ENCODE peak calls at places on chromosomes 1 and 21, in four cellular contexts. N, P, K and B are unnamed samples. For H3K4me1, the result is how much of the 10 kb centered on the place peaks cover.

GRCh38 chr21:38148046-38148445 is 108.7 kb upstream of the KCNJ15 start:
- DNase-seq in N (no peak), P (no peak), K (no peak), B (no peak)

GRCh38 chr1:3968851-3969250 is 68.8 kb upstream of the C1orf174 start:
- DNase-seq in N (no peak), P (no peak), K (no peak), B (no peak)

GRCh38 chr1:191752342-191752741 is 405.9 kb upstream of the RGS18 start:
- DNase-seq in N (no peak), P (no peak), K (no peak), B (peak)

GRCh38 chr1:15578921-15579682 is 5.7 kb downstream of the AGMAT start:
- DNase-seq in N (no peak), P (no peak), K (no peak), B (no peak)

GRCh38 chr1:204103121-204103741 is 30.3 kb downstream of the SOX13 start:
- DNase-seq in N (no peak), P (no peak), K (no peak), B (no peak)

GRCh38 chr1:225847610-225848009 is 34.6 kb downstream of the TMEM63A start:
- DNase-seq in N (no peak), P (no peak), K (no peak), B (no peak)

GRCh38 chr21:27419153-27419552 is 452.3 kb upstream of the ADAMTS5 start:
- DNase-seq in N (no peak), P (no peak), K (no peak), B (no peak)

GRCh38 chr1:29875557-29876028 is 639.3 kb downstream of the PTPRU start:
- DNase-seq in N (no peak), P (no peak), K (no peak), B (no peak)

GRCh38 chr1:169048043-169048442 is 58.4 kb upstream of the ATP1B1 start:
- DNase-seq in N (no peak), P (no peak), K (no peak), B (no peak)

GRCh38 chr1:231522038-231522437 is 6.4 kb upstream of the TSNAX start:
- DNase-seq in N (no peak), P (peak), K (no peak), B (no peak)

GRCh38 chr1:151267760-151268159 is 13.2 kb downstream of the PSMD4 start:
- DNase-seq in N (no peak), P (no peak), K (no peak), B (no peak)

GRCh38 chr1:217153361-217153760 is 430.1 kb upstream of the ESRRG start:
- DNase-seq in N (no peak), P (no peak), K (no peak), B (no peak)

GRCh38 chr21:37660709-37661108 is 255.5 kb downstream of the KCNJ6 start:
- DNase-seq in N (no peak), P (no peak), K (no peak), B (no peak)

GRCh38 chr1:45552309-45552708 is 1.7 kb downstream of the AKR1A1 start:
- DNase-seq in N (no peak), P (no peak), K (no peak), B (no peak)

GRCh38 chr1:60936943-60937342 is 145.4 kb upstream of the NFIA start:
- DNase-seq in N (no peak), P (no peak), K (no peak), B (no peak)

GRCh38 chr1:2345297-2346075 is 45.9 kb downstream of the MORN1 start:
- DNase-seq in N (peak), P (no peak), K (no peak), B (no peak)

GRCh38 chr1:33762099-33762830 is 101.6 kb upstream of the HMGB4 start:
- DNase-seq in N (no peak), P (no peak), K (no peak), B (no peak)

GRCh38 chr1:39110325-39110851 is 84.2 kb downstream of the NDUFS5 start:
- DNase-seq in N (no peak), P (no peak), K (no peak), B (no peak)

GRCh38 chr1:54439550-54440223 is 33.5 kb upstream of the SSBP3 start:
- DNase-seq in N (no peak), P (no peak), K (no peak), B (no peak)

GRCh38 chr1:221829327-221830011 is 87.6 kb upstream of the DUSP10 start:
- DNase-seq in N (no peak), P (no peak), K (no peak), B (no peak)
- TF ChIP-seq TCF7L2 in N (no peak), P (no peak), K (no peak), B (no peak)

GRCh38 chr1:162695687-162696086 is 63.4 kb downstream of the DDR2 start:
- DNase-seq in N (no peak), P (no peak), K (no peak), B (no peak)
- H3K4me1 ChIP-seq in N (under half), P (under half), K (under half), B (under half)

GRCh38 chr1:113913887-113914664 is 8.9 kb downstream of the DCLRE1B start:
- DNase-seq in N (peak), P (no peak), K (no peak), B (no peak)
- TF ChIP-seq TCF7L2 in N (no peak), P (no peak), K (no peak), B (no peak)

GRCh38 chr1:32758795-32759430 is 56.3 kb upstream of the SYNC start:
- DNase-seq in N (no peak), P (no peak), K (no peak), B (no peak)

GRCh38 chr1:32763221-32763620 is 53.9 kb downstream of the YARS1 start:
- DNase-seq in N (no peak), P (no peak), K (no peak), B (no peak)

GRCh38 chr1:32759521-32759980 is 57.0 kb upstream of the SYNC start:
- DNase-seq in N (no peak), P (peak), K (no peak), B (no peak)

GRCh38 chr1:32759997-32760623 is 57.0 kb downstream of the YARS1 start:
- DNase-seq in N (peak), P (peak), K (peak), B (peak)

GRCh38 chr1:32761253-32761877 is 55.8 kb downstream of the YARS1 start:
- DNase-seq in N (peak), P (no peak), K (peak), B (no peak)
- H3K4me1 ChIP-seq in N (half or more), P (half or more), K (half or more), B (half or more)

GRCh38 chr1:111462368-111463028 is 11.3 kb upstream of the C1orf162 start:
- DNase-seq in N (no peak), P (no peak), K (no peak), B (no peak)

GRCh38 chr1:111463029-111463683 is 10.6 kb upstream of the C1orf162 start:
- DNase-seq in N (peak), P (no peak), K (no peak), B (no peak)

GRCh38 chr1:111466480-111466879 is 7.3 kb upstream of the C1orf162 start:
- DNase-seq in N (no peak), P (no peak), K (no peak), B (no peak)

GRCh38 chr1:111465754-111466153 is 8.0 kb upstream of the C1orf162 start:
- DNase-seq in N (no peak), P (no peak), K (no peak), B (no peak)

DNA sequence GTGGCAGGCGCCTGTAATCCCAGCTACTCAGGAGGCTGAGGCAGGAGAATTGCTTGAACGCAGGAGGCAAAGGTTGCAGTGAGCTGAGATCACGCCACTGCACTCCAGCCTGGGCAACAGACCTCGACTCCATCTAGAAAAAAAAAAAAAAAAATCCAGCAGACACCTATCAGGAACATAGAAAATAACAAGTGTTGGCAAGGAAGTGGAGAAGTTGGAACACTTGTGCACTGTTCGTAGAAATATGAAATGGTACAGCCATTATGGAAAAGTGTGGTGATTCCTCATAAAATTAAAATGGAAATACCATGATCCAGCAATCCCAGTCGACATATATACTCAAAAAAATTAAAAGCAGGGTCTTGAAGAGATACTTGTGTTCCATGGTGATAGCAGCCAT is 12.0 kb upstream of the C1orf162 start:
- DNase-seq in N (no peak), P (no peak), K (no peak), B (no peak)
- TF ChIP-seq TCF7L2 in N (no peak), P (no peak), K (no peak), B (no peak)

GRCh38 chr1:201750120-201750519 is 78.8 kb upstream of the IPO9 start:
- DNase-seq in N (no peak), P (no peak), K (no peak), B (no peak)

GRCh38 chr1:201749059-201749458 is 79.9 kb upstream of the IPO9 start:
- DNase-seq in N (no peak), P (no peak), K (no peak), B (no peak)

GRCh38 chr1:201751872-201752271 is 77.1 kb upstream of the IPO9 start:
- DNase-seq in N (no peak), P (peak), K (no peak), B (no peak)

GRCh38 chr1:201752333-201752732 is 76.6 kb upstream of the IPO9 start:
- DNase-seq in N (no peak), P (no peak), K (no peak), B (no peak)

DNA sequence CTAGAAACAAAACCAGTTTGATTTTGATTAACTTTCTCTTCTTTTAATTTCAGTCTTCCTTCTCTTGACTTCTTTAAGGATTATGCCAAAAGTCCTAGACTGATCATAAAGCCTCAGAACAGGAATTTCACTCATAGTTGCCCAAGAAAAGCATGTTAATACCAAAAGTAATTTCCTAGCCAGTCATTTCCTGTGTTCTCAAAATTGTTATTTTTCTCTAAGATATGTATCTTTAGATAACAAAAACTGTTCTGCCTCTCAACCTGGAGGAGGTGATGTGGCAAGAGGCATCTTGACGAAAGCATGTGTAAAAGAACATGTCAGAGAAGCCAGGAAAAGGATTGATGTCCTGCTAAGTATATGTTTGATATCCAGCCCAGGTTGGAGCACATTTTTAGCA is 78.0 kb upstream of the IPO9 start:
- DNase-seq in N (no peak), P (no peak), K (no peak), B (no peak)
- H3K4me1 ChIP-seq in N (under half), P (under half), K (under half), B (under half)

GRCh38 chr1:159120317-159120716 is 43.8 kb upstream of the AIM2 start:
- DNase-seq in N (no peak), P (no peak), K (no peak), B (no peak)
- TF ChIP-seq TCF7L2 in N (no peak), P (no peak), K (no peak), B (no peak)

DNA sequence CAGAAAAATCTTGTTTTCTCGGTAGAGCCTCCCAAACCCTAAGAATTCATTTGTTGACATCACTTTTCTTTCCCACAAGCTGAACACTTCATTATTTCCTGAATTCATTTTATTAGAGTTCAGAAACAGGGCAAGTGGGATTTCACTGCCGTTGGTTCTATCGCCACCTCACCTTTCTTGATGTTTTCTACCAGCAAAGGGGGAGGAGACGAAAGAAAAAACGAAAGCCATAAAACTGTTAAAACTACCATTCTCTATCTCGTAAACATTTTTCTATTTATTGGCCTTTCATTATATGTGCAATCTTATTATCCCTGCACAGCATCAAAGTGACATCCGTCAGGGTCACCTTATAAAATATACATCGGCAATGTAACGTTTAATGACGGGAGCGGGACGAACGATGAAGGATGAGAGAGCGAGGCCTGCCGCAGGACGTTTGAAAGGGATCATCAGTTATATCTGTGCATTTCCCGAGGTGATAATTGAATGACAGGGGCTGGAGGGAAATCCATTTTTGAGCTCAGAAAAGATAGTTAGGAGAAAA is 59.5 kb downstream of the SLC45A1 start:
- DNase-seq in N (no peak), P (no peak), K (no peak), B (no peak)
- H3K4me1 ChIP-seq in N (under half), P (under half), K (under half), B (half or more)

GRCh38 chr1:198123146-198123545 is 33.7 kb upstream of the NEK7 start:
- DNase-seq in N (no peak), P (no peak), K (no peak), B (no peak)

GRCh38 chr1:198124665-198125064 is 32.1 kb upstream of the NEK7 start:
- DNase-seq in N (no peak), P (no peak), K (no peak), B (no peak)

GRCh38 chr1:198125995-198126758 is 30.6 kb upstream of the NEK7 start:
- DNase-seq in N (no peak), P (peak), K (no peak), B (peak)

GRCh38 chr1:198121058-198121829 is 35.6 kb upstream of the NEK7 start:
- DNase-seq in N (peak), P (no peak), K (peak), B (no peak)

GRCh38 chr1:198122693-198123092 is 34.1 kb upstream of the NEK7 start:
- DNase-seq in N (peak), P (no peak), K (no peak), B (no peak)
- TF ChIP-seq TCF7L2 in N (no peak), P (no peak), K (no peak), B (no peak)

GRCh38 chr1:205577874-205578658 is 53.7 kb downstream of the ELK4 start:
- DNase-seq in N (no peak), P (no peak), K (no peak), B (no peak)

GRCh38 chr1:205578780-205579571 is 52.8 kb downstream of the ELK4 start:
- DNase-seq in N (no peak), P (no peak), K (no peak), B (no peak)

GRCh38 chr1:205576805-205577761 is 54.7 kb downstream of the ELK4 start:
- DNase-seq in N (no peak), P (no peak), K (no peak), B (no peak)

GRCh38 chr1:205575294-205575885 is 56.4 kb downstream of the ELK4 start:
- DNase-seq in N (no peak), P (no peak), K (no peak), B (no peak)

DNA sequence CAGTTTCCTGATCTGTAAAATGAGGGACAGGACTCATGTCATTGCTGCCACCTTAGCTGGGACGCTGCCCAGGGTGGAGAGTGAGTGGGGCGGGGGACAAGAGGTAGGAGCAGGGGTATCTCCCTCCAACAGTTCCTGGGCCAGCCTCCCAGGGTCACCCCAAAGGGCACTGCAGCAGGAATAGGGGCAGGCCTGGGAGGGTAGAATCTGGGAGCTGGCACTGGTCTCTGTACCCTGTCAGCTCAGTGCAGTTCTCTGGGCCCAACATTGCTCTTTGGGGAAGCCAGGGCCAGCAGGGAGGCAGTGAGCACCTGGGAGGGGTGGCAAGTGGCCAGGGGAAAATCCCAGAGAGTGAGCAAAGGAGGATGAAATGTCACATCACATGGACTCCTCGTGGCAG is 55.8 kb downstream of the ELK4 start:
- DNase-seq in N (no peak), P (no peak), K (no peak), B (no peak)
- H3K4me1 ChIP-seq in N (under half), P (under half), K (under half), B (under half)